ENCODE peak calls at places on chromosomes 11 and 22, in nine cellular contexts. N is type B pancreatic cell, K is pancreas, V is MM.1S, Z is HCT116, R is sigmoid colon, S is tibial artery, J is Calu3, U is foreskin fibroblast. F is an unnamed sample.

GRCh38 chr11:127470485-127470884 is 469.9 kb upstream of the KIRREL3 start:
- DNase-seq in N (no peak), K (no peak), V (peak; percentile 18), Z (no peak), R (no peak), S (no peak), J (peak; percentile 2), U (no peak), F (no peak)

GRCh38 chr22:39360674-39361413 is 11.1 kb downstream of the SYNGR1 start:
- DNase-seq in N (no peak), K (no peak), V (no peak), Z (no peak), R (no peak), S (no peak), J (peak; percentile 25), U (no peak), F (no peak)

GRCh38 chr11:62923634-62924411 is 2.7 kb upstream of the CHRM1 start:
- DNase-seq in N (no peak), K (no peak), V (peak; percentile 75), Z (no peak), R (no peak), S (no peak), J (peak; percentile 17), U (peak; percentile 27), F (no peak)

GRCh38 chr11:76160856-76161255 is 45.4 kb downstream of the WNT11 start:
- DNase-seq in N (no peak), K (no peak), V (no peak), Z (no peak), R (no peak), S (no peak), J (no peak), U (no peak), F (no peak)

GRCh38 chr11:11425806-11426205 is 72.8 kb upstream of the CSNK2A3 start:
- DNase-seq in N (no peak), K (no peak), V (no peak), Z (no peak), R (no peak), S (no peak), J (no peak), U (peak; percentile 65), F (no peak)

GRCh38 chr22:40348025-40348658 is 1.8 kb downstream of the ADSL start:
- DNase-seq in N (no peak), K (peak; percentile 60), V (peak; percentile 57), Z (peak; percentile 40), R (no peak), S (peak; percentile 45), J (peak; percentile 55), U (peak; percentile 81), F (peak; percentile 78)

GRCh38 chr11:26442131-26442530 is 110.2 kb downstream of the ANO3 start:
- DNase-seq in N (no peak), K (no peak), V (no peak), Z (no peak), R (no peak), S (no peak), J (no peak), U (peak; percentile 97), F (peak; percentile 2)

GRCh38 chr11:18696638-18697225 is 1.8 kb upstream of the TMEM86A start:
- DNase-seq in N (no peak), K (no peak), V (no peak), Z (no peak), R (no peak), S (no peak), J (no peak), U (peak; percentile 57), F (no peak)

GRCh38 chr22:35921777-35922176 is 106.8 kb downstream of the RBFOX2 start:
- DNase-seq in N (no peak), K (no peak), V (peak; percentile 75), Z (peak; percentile 76), R (peak; percentile 90), S (peak; percentile 77), J (peak; percentile 79), U (peak; percentile 94), F (peak; percentile 81)

GRCh38 chr11:6307879-6308278 is 12.4 kb downstream of the CAVIN3 start:
- DNase-seq in N (no peak), K (no peak), V (no peak), Z (no peak), R (no peak), S (no peak), J (no peak), U (peak; percentile 76), F (no peak)

GRCh38 chr11:132977241-132977640 is 555.1 kb downstream of the OPCML start:
- DNase-seq in N (no peak), K (no peak), V (no peak), Z (no peak), R (no peak), S (no peak), J (no peak), U (no peak), F (no peak)
- TF ChIP-seq CTCF in N (no peak), K (no peak), V (no peak), Z (no peak), R (no peak), S (no peak), J (no peak), U (no peak), F (no peak)

GRCh38 chr11:122271747-122272146 is 155.7 kb upstream of the BLID start:
- DNase-seq in N (no peak), K (no peak), V (no peak), Z (no peak), R (no peak), S (no peak), J (no peak), U (no peak), F (no peak)

GRCh38 chr11:122276221-122276620 is 160.2 kb upstream of the BLID start:
- DNase-seq in N (no peak), K (no peak), V (no peak), Z (no peak), R (no peak), S (no peak), J (no peak), U (no peak), F (no peak)

GRCh38 chr11:122275513-122275912 is 159.5 kb upstream of the BLID start:
- DNase-seq in N (no peak), K (no peak), V (no peak), Z (no peak), R (no peak), S (no peak), J (no peak), U (no peak), F (no peak)

DNA sequence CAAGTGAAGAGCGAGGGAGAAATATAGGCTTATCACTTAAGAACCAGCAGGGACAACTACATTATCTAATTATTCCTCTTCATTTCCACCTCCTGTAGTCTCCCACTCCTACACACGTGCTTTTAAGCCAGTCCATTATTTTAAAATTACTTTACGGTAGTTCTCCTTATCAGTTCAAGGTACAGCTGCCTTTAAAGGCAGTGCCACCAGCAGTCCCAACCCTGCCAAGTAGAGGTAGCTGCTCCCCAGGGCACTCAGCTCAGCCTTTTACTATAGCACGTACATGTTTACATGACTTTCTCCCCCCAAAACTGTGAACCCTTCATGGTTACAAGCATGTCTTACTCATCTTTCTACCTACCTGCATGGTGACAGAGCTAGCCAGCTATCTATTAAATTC is 161.5 kb upstream of the BLID start:
- DNase-seq in N (no peak), K (no peak), V (no peak), Z (no peak), R (no peak), S (no peak), J (no peak), U (no peak), F (no peak)
- TF ChIP-seq CTCF in N (no peak), K (no peak), V (no peak), Z (no peak), R (no peak), S (no peak), J (no peak), U (no peak), F (no peak)

GRCh38 chr11:45204761-45205160 is 58.3 kb downstream of the PRDM11 start:
- DNase-seq in N (no peak), K (no peak), V (no peak), Z (no peak), R (no peak), S (no peak), J (no peak), U (peak; percentile 10), F (peak; percentile 35)
- TF ChIP-seq CTCF in N (no peak), K (no peak), V (no peak), Z (no peak), R (no peak), S (no peak), J (no peak), U (no peak), F (peak; percentile 29)

DNA sequence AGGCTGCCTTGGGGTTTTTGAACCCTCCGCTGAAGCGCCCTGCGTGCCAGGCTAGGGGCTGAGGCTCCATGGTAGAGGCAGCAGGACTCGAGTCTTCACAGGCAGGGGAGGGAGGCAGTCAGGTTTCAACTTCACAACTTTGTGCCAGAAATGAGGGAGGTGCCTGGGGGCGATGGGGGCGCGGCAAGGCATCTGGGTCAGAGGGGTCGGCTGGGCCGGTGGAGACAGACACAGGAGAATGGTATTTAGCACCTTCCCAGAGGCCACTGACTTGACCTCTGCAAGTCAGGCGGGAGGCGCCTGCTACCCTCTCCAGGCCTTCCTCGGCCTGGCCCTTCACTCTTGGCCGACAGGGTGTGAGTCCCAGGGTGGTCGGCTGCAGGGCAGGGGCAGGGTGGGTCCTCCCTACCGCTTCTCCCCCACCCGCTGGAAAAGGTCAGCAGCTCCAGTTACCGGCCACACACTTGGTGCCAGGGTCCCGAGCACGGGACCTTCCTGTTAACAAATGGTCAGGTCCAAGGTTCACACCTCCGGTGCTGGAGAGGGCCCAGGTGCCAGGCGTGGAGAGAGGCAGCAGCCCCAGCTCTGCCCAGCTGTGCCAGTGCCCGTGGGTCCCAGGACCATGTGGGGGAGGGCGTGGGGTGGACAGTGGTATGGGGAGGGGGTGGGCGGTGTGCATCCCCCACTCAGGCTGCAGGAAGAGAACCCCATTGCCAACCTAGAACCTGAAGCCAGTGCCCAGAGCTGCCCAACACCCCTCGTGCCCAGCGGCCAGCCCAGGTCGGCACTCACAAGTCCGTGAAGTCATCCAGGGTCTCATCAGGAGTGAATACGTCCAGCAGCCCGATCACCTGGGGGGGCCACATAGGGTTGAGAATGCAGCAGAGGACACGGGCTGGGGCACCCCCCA is 3.8 kb downstream of the MAPK12 start:
- DNase-seq in N (no peak), K (no peak), V (no peak), Z (no peak), R (no peak), S (no peak), J (no peak), U (no peak), F (no peak)
- TF ChIP-seq CTCF in N (no peak), K (no peak), V (no peak), Z (no peak), R (no peak), S (no peak), J (no peak), U (no peak), F (no peak)

GRCh38 chr11:93128574-93128973 is 69.2 kb downstream of the SLC36A4 start:
- DNase-seq in N (no peak), K (no peak), V (no peak), Z (no peak), R (no peak), S (no peak), J (no peak), U (no peak), F (no peak)
- TF ChIP-seq CTCF in N (no peak), K (no peak), V (no peak), Z (no peak), R (no peak), S (no peak), J (no peak), U (no peak), F (no peak)

GRCh38 chr11:77411717-77412441 is 62.0 kb downstream of the PAK1 start:
- DNase-seq in N (peak; percentile 87), K (peak; percentile 92), V (peak; percentile 90), Z (peak; percentile 49), R (peak; percentile 92), S (peak; percentile 84), J (peak; percentile 86), U (peak; percentile 96), F (peak; percentile 86)
- TF ChIP-seq CTCF in N (peak; percentile 29), K (no peak), V (peak; percentile 30), Z (no peak), R (no peak), S (no peak), J (no peak), U (no peak), F (no peak)

GRCh38 chr11:85464283-85464682 is 162.9 kb downstream of the DLG2 start:
- DNase-seq in N (no peak), K (no peak), V (no peak), Z (no peak), R (no peak), S (no peak), J (no peak), U (no peak), F (no peak)
- TF ChIP-seq CTCF in N (no peak), K (no peak), V (no peak), Z (no peak), R (no peak), S (no peak), J (no peak), U (no peak), F (no peak)